ENCODE peak calls at places on chromosome 15, in seven cellular contexts. K is A549; Y is lung; H is psoas muscle; B is NCI-H1417; D is CD8-positive, alpha-beta memory T cell; G is AG09319. M is an unnamed sample.

GRCh38 chr15:79128556-79128955 is 38.0 kb upstream of the RASGRF1 start:
- DNase-seq in K (no peak), Y (no peak), H (no peak), B (no peak), D (no peak), G (no peak), M (no peak)

GRCh38 chr15:29968099-29968892 is 114.5 kb upstream of the GOLGA8J start:
- DNase-seq in K (peak), Y (no peak), H (no peak), B (peak), D (no peak), G (no peak), M (no peak)

GRCh38 chr15:55959744-55960143 is 33.7 kb downstream of the NEDD4 start:
- DNase-seq in K (no peak), Y (no peak), H (no peak), B (no peak), D (no peak), G (no peak), M (no peak)

GRCh38 chr15:89855948-89856347 is 37.8 kb downstream of the AP3S2 start:
- DNase-seq in K (no peak), Y (no peak), H (no peak), B (no peak), D (no peak), G (no peak), M (no peak)

GRCh38 chr15:95932141-95932540 is 398.4 kb upstream of the NR2F2 start:
- DNase-seq in K (no peak), Y (no peak), H (no peak), B (no peak), D (no peak), G (no peak), M (no peak)

GRCh38 chr15:50209804-50210203 is 27.8 kb downstream of the SLC27A2 start:
- DNase-seq in K (no peak), Y (no peak), H (no peak), B (no peak), D (no peak), G (no peak), M (no peak)

GRCh38 chr15:39564972-39565665 is 15.8 kb upstream of the THBS1 start:
- DNase-seq in K (no peak), Y (no peak), H (no peak), B (no peak), D (no peak), G (no peak), M (no peak)

GRCh38 chr15:91302588-91303439 is 202.8 kb downstream of the SV2B start:
- DNase-seq in K (peak), Y (no peak), H (no peak), B (peak), D (peak), G (peak), M (peak)

GRCh38 chr15:89888214-89888804 is 5.5 kb downstream of the AP3S2 start:
- DNase-seq in K (peak), Y (no peak), H (no peak), B (peak), D (no peak), G (no peak), M (no peak)

GRCh38 chr15:52191207-52191606 is at the start of gene GNB5:
- DNase-seq in K (no peak), Y (no peak), H (no peak), B (peak), D (no peak), G (no peak), M (no peak)

GRCh38 chr15:76328962-76329361 is 7.6 kb upstream of the ISL2 start:
- DNase-seq in K (peak), Y (no peak), H (no peak), B (no peak), D (no peak), G (no peak), M (no peak)

GRCh38 chr15:92425578-92426225 is 32.0 kb downstream of the ST8SIA2 start:
- DNase-seq in K (no peak), Y (no peak), H (no peak), B (no peak), D (no peak), G (no peak), M (no peak)

GRCh38 chr15:39016706-39017105 is 452.1 kb upstream of the RASGRP1 start:
- DNase-seq in K (no peak), Y (no peak), H (no peak), B (no peak), D (no peak), G (no peak), M (no peak)

GRCh38 chr15:31472636-31473383 is 146.2 kb downstream of the KLF13 start:
- DNase-seq in K (no peak), Y (no peak), H (no peak), B (no peak), D (peak), G (no peak), M (no peak)

GRCh38 chr15:66754789-66755188 is 52.8 kb downstream of the SMAD6 start:
- DNase-seq in K (no peak), Y (no peak), H (no peak), B (no peak), D (no peak), G (no peak), M (no peak)

GRCh38 chr15:95287774-95288173 is 1042.7 kb upstream of the NR2F2 start:
- DNase-seq in K (no peak), Y (no peak), H (no peak), B (no peak), D (no peak), G (no peak), M (no peak)

GRCh38 chr15:31079519-31079918 is 22.0 kb downstream of the TRPM1 start:
- DNase-seq in K (no peak), Y (no peak), H (no peak), B (no peak), D (no peak), G (no peak), M (no peak)

GRCh38 chr15:40190591-40190990 is 29.7 kb downstream of the BUB1B start:
- DNase-seq in K (peak), Y (no peak), H (no peak), B (no peak), D (no peak), G (no peak), M (no peak)

GRCh38 chr15:80549191-80549590 is 145.0 kb downstream of the ARNT2 start:
- DNase-seq in K (no peak), Y (no peak), H (no peak), B (no peak), D (no peak), G (no peak), M (no peak)

GRCh38 chr15:33636234-33636633 is 325.5 kb downstream of the RYR3 start:
- DNase-seq in K (no peak), Y (no peak), H (no peak), B (no peak), D (no peak), G (no peak), M (no peak)

GRCh38 chr15:67406257-67406861 is 114.6 kb upstream of the C15orf61 start:
- DNase-seq in K (no peak), Y (no peak), H (no peak), B (peak), D (no peak), G (no peak), M (no peak)

GRCh38 chr15:87489902-87490301 is 766.6 kb downstream of the NTRK3 start:
- DNase-seq in K (no peak), Y (no peak), H (no peak), B (no peak), D (no peak), G (no peak), M (no peak)

GRCh38 chr15:68154923-68155559 is 50.1 kb downstream of the CALML4 start:
- DNase-seq in K (peak), Y (no peak), H (no peak), B (peak), D (peak), G (no peak), M (peak)

GRCh38 chr15:30904812-30905211 is 1.1 kb downstream of the FAN1 start:
- DNase-seq in K (no peak), Y (no peak), H (no peak), B (no peak), D (no peak), G (no peak), M (no peak)

M was measured in NCI-H446 treated with DMSO at 0.1 percent for 48 hours.